ENCODE peak calls at places on chromosomes 4 and X, in six cellular contexts. V, N, L, J, T and P are unnamed samples.

GRCh38 chr4:72031868-72032619 is at the start of gene NPFFR2:
- DNase-seq in N (no peak), L (peak; percentile 5), T (peak; percentile 20), V (no peak), J (peak; percentile 52), P (no peak)

GRCh38 chr4:174116021-174116420 is 167.4 kb downstream of the FBXO8 start:
- DNase-seq in J (no peak), L (no peak), V (no peak), T (no peak), N (no peak), P (no peak)

GRCh38 chrX:115462406-115462805 is 98.6 kb upstream of the PLS3 start:
- DNase-seq in L (no peak), N (no peak), J (no peak), T (no peak), V (no peak), P (no peak)

GRCh38 chrX:111410451-111410850 is 1.5 kb downstream of the DCX start:
- DNase-seq in J (no peak), V (no peak), T (no peak), L (no peak), N (no peak), P (no peak)

GRCh38 chr4:184899261-184900134 is 73.7 kb upstream of the ACSL1 start:
- DNase-seq in N (no peak), L (no peak), T (peak; percentile 52), J (peak; percentile 43), V (no peak), P (no peak)

GRCh38 chr4:71254451-71255012 is 84.3 kb upstream of the SLC4A4 start:
- DNase-seq in L (no peak), J (no peak), V (no peak), T (no peak), N (no peak), P (no peak)

GRCh38 chr4:98663226-98664006 is 5.0 kb upstream of the TSPAN5 start:
- DNase-seq in T (no peak), J (no peak), N (peak; percentile 11), V (peak; percentile 28), L (no peak), P (peak; percentile 28)

GRCh38 chr4:88107406-88108107 is 50.9 kb downstream of the ABCG2 start:
- DNase-seq in V (no peak), T (peak; percentile 45), L (no peak), J (peak; percentile 8), N (no peak), P (no peak)

GRCh38 chrX:3743821-3744439 is 30.5 kb upstream of the PRKX start:
- DNase-seq in L (no peak), J (no peak), V (peak; percentile 2), T (no peak), N (peak; percentile 35), P (peak; percentile 45)

GRCh38 chr4:171929907-171930306 is 116.7 kb downstream of the GALNTL6 start:
- DNase-seq in N (no peak), J (no peak), T (no peak), V (no peak), L (no peak), P (no peak)